ENCODE peak calls at places on chromosomes 13 and 19, in five cellular contexts. A, N, R, K and J are unnamed samples. For H3K4me1, the result is how much of the 10 kb centered on the place peaks cover.

GRCh38 chr13:113942591-113943103 is 31.2 kb downstream of the C13orf46 start:
- DNase-seq in K (no peak), N (no peak), A (no peak), R (no peak), J (no peak)

GRCh38 chr19:37725181-37725580 is 5.6 kb upstream of the ZNF607 start:
- DNase-seq in R (no peak), A (no peak), K (no peak), N (no peak), J (no peak)

GRCh38 chr13:104683789-104684188 is 1617.6 kb upstream of the SLC10A2 start:
- DNase-seq in R (no peak), K (no peak), N (no peak), A (no peak), J (no peak)

GRCh38 chr13:68927387-68928026 is 1180.1 kb upstream of the ATXN8OS start:
- DNase-seq in A (peak), N (no peak), R (no peak), K (no peak), J (no peak)

GRCh38 chr13:110372676-110373075 is 65.6 kb downstream of the COL4A2 start:
- DNase-seq in K (no peak), R (no peak), N (no peak), A (no peak), J (no peak)

GRCh38 chr19:55206664-55207500 is 2.4 kb downstream of the PTPRH start:
- DNase-seq in A (peak), N (peak), R (no peak), K (no peak), J (no peak)

GRCh38 chr13:105177265-105177900 is 1358.1 kb downstream of the EFNB2 start:
- DNase-seq in K (no peak), A (no peak), R (no peak), N (no peak), J (no peak)

GRCh38 chr19:48669903-48670668 is 2.7 kb downstream of the NTN5 start:
- DNase-seq in N (no peak), K (no peak), A (no peak), R (no peak), J (no peak)

GRCh38 chr19:13712767-13713201 is 51.5 kb upstream of the MRI1 start:
- DNase-seq in N (no peak), K (no peak), A (no peak), R (no peak), J (no peak)

GRCh38 chr19:1512671-1513491 is at the start of gene ADAMTSL5:
- DNase-seq in K (no peak), A (peak), R (peak), N (peak), J (peak)

GRCh38 chr19:10271543-10272086 is 695 bp downstream of the ICAM1 start:
- DNase-seq in K (no peak), R (peak), A (no peak), N (peak), J (no peak)

GRCh38 chr13:77480071-77480470 is 55.4 kb upstream of the SCEL start:
- DNase-seq in A (no peak), N (no peak), R (no peak), K (no peak), J (no peak)

GRCh38 chr13:64529874-64530485 is 2700.2 kb downstream of the PCDH9 start:
- DNase-seq in K (no peak), R (no peak), A (no peak), N (no peak), J (peak)

GRCh38 chr19:40705950-40706619 is 10.6 kb downstream of the COQ8B start:
- DNase-seq in R (no peak), A (no peak), K (no peak), N (no peak), J (no peak)

GRCh38 chr19:13128583-13128982 is 10.5 kb downstream of the NACC1 start:
- DNase-seq in A (no peak), R (no peak), N (no peak), K (no peak), J (no peak)

GRCh38 chr13:30363725-30364124 is 56.4 kb upstream of the KATNAL1 start:
- DNase-seq in N (no peak), K (no peak), A (no peak), R (no peak), J (no peak)

GRCh38 chr13:43405457-43405856 is 381.3 kb downstream of the ENOX1 start:
- DNase-seq in N (peak), R (no peak), K (no peak), A (peak), J (no peak)

GRCh38 chr19:40687525-40688016 is 2.9 kb downstream of the NUMBL start:
- DNase-seq in R (no peak), N (peak), K (peak), A (no peak), J (no peak)

GRCh38 chr19:2491130-2491801 is 15.3 kb downstream of the GADD45B start:
- DNase-seq in N (peak), A (peak), K (no peak), R (no peak), J (peak)

GRCh38 chr13:48233097-48233885 is at the start of gene ITM2B:
- DNase-seq in R (peak), A (peak), K (no peak), N (peak), J (peak)

GRCh38 chr13:95007322-95007721 is 293.9 kb downstream of the ABCC4 start:
- DNase-seq in R (no peak), A (no peak), K (no peak), N (no peak), J (no peak)

GRCh38 chr19:48872884-48873475 is 759 bp downstream of the PPP1R15A start:
- DNase-seq in A (peak), R (peak), N (peak), K (peak), J (peak)

GRCh38 chr19:11451942-11452813 is 16.7 kb downstream of the PRKCSH start:
- DNase-seq in R (no peak), K (no peak), A (no peak), N (no peak), J (no peak)

GRCh38 chr13:19586904-19587634 is 25.7 kb upstream of the TPTE2 start:
- DNase-seq in K (no peak), R (peak), A (no peak), N (peak), J (peak)

GRCh38 chr19:34773555-34773864 is 495 bp upstream of the ZNF599 start:
- DNase-seq in A (no peak), K (no peak), R (no peak), N (no peak), J (no peak)

GRCh38 chr19:16330811-16331690 is 6.4 kb downstream of the KLF2 start:
- DNase-seq in A (peak), K (no peak), N (no peak), R (peak), J (no peak)

GRCh38 chr13:60261432-60262351 is 98.0 kb upstream of the DIAPH3 start:
- DNase-seq in N (no peak), K (no peak), A (no peak), R (no peak), J (no peak)

GRCh38 chr13:75618308-75618707 is 17.8 kb upstream of the LMO7 start:
- DNase-seq in N (no peak), K (no peak), A (no peak), R (no peak), J (no peak)

GRCh38 chr13:23467048-23467931 is 33.8 kb upstream of the SACS start:
- DNase-seq in A (no peak), R (no peak), K (no peak), N (peak), J (no peak)

GRCh38 chr19:29887498-29887897 is 54.5 kb upstream of the URI1 start:
- DNase-seq in N (peak), A (no peak), R (no peak), K (no peak), J (peak)

GRCh38 chr19:29889702-29890101 is 52.3 kb upstream of the URI1 start:
- DNase-seq in N (no peak), A (no peak), R (no peak), K (no peak), J (no peak)

GRCh38 chr19:29893606-29894284 is 48.3 kb upstream of the URI1 start:
- DNase-seq in N (no peak), A (no peak), R (no peak), K (no peak), J (no peak)

GRCh38 chr19:29886535-29886934 is 55.5 kb upstream of the URI1 start:
- DNase-seq in N (no peak), A (no peak), R (no peak), K (no peak), J (no peak)

GRCh38 chr19:29890392-29890791 is 51.6 kb upstream of the URI1 start:
- DNase-seq in A (no peak), R (no peak), N (no peak), K (no peak), J (no peak)
- H3K27ac ChIP-seq in A (no peak), R (no peak), N (no peak), K (no peak), J (no peak)

DNA sequence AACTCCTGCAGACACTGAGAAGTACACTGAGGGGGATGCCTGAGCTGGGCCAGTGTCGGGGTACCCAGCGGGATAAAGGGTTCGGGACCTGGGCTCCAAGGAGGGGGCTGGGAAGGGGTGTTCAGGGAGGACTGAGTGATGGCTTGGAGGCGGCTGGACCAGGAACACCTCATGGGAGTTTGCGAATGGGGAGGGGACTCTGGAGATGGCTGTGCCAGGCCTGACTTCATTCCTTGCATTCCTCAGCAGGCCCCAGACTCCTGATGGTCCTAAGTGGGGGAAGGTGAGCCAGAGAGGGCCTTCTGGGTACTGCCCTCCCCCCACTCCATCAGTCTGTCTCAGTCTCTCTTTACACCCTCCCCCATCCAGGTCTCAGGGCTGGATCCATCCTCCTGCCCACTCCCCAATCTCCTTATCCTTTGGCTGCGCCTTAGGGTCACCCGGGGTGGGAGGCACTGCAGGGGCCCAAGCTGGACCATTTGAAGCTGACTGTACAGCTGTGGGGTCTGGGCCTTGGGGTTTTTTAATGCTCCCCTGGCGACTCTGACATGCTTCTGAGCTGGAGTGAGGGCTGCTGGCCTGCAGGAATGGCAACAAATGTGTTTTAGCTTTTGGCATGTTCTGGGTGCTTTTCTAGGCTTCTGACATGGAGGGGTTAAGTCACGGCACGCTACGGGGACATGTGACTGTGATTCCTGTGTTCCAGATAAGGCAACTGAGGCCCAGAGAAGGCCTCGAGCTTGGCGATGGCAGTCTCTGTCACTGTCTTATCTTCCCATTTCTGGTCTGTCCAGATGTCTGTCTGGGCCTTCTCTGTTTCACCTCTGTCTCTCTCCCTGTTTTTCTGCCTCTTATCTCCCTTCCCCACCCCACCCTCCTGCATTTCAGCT is 14.0 kb downstream of the PAK4 start:
- DNase-seq in K (no peak), N (no peak), A (no peak), R (no peak), J (no peak)
- H3K4me1 ChIP-seq in K (under half), N (under half), A (under half), R (under half), J (under half)

DNA sequence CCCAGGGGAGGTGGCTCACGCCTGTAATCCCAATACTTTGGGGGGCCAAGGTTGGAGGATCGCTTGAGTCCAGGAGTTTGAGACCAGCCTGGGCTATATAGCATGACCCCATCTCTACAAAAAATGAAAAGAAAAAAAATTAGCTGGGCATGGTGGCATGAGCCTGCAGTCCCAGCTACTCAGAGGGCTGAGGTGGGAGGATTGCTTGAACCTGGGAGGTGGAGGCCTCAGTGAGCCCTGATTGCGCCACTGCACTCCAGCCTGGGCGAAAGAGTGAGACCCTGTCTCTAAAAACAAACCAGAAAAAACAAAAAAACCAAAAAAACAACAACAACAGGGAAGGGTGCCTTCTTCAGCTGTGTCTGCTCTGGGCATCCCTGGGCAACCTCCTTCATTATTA is 499 bp upstream of the MYO1F start:
- DNase-seq in R (no peak), N (no peak), K (no peak), A (no peak), J (no peak)
- H3K27ac ChIP-seq in R (no peak), N (no peak), K (no peak), A (no peak), J (peak)

GRCh38 chr13:26021956-26022355 is 29.9 kb downstream of the SHISA2 start:
- DNase-seq in K (no peak), N (no peak), R (no peak), A (no peak), J (no peak)
- H3K4me1 ChIP-seq in K (under half), N (under half), R (under half), A (under half), J (under half)

DNA sequence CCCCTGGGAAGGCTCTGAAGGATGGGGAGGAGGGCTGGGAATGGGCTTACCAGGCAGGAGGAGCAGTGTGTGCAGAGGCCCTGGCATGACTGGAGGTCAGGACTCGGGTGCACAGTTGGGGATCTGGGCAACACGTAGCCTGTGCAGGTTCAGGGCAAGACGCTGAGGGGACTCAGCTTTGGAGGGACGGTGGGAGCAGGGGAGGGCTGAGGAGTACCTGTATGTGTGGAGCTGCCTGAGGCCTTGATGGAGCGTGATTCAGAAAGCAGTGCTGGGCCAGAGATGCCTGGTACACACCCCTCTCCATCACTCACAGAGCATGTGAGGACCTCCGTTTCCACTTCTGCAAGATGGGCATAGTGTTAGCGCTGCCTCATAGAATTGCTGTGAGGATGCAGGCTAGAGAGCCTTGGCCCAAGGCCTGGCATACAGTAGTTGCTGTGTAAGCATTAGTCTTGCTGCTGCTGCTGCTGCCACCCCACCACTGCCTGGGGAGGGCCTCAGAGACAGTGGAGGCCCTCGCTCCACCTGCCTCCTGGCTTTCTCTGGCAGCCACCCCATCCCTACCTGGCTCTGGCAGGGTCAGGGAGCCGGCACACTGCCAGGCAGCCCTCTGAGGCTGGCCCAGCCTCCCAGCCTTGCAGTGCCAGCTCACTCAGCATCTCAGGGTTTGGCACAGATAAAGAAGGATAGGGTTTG is 2.4 kb downstream of the PAK4 start:
- DNase-seq in R (no peak), K (no peak), N (no peak), A (no peak), J (no peak)
- H3K27ac ChIP-seq in R (no peak), K (no peak), N (no peak), A (no peak), J (peak)

GRCh38 chr19:51125421-51126075 is 842 bp downstream of the SIGLEC9 start:
- DNase-seq in R (no peak), A (no peak), N (no peak), K (no peak), J (no peak)
- H3K4me1 ChIP-seq in R (half or more), A (under half), N (under half), K (under half), J (half or more)

GRCh38 chr19:39448271-39448670 is 2.9 kb downstream of the SUPT5H start:
- DNase-seq in K (no peak), N (peak), A (peak), R (no peak), J (no peak)
- H3K27ac ChIP-seq in K (no peak), N (no peak), A (peak), R (no peak), J (peak)

GRCh38 chr19:29665215-29665825 is at the start of gene PLEKHF1:
- DNase-seq in N (peak), A (peak), K (peak), R (peak), J (peak)
- H3K4me1 ChIP-seq in N (under half), A (half or more), K (half or more), R (half or more), J (half or more)